ENCODE peak calls at places on chromosomes 11 and 22, in six cellular contexts. One of them, this sample, is unnamed.

GRCh38 chr11:2799881-2800654 is 85.5 kb downstream of the CDKN1C start:
- DNase-seq in pancreas: peak; percentile 7
- DNase-seq in kidney: peak; percentile 54
- DNase-seq in lower lobe of right lung: peak; percentile 36
- DNase-seq in heart right ventricle: peak; percentile 7
- DNase-seq in tibial artery: peak; percentile 60
- DNase-seq in this sample: no peak

GRCh38 chr22:40043086-40043485 is 48.3 kb downstream of the FAM83F start:
- DNase-seq in pancreas: peak; percentile 48
- DNase-seq in kidney: no peak
- DNase-seq in lower lobe of right lung: no peak
- DNase-seq in heart right ventricle: no peak
- DNase-seq in tibial artery: no peak
- DNase-seq in this sample: peak; percentile 66

GRCh38 chr11:18329196-18329870 is 7.0 kb downstream of the GTF2H1 start:
- DNase-seq in pancreas: no peak
- DNase-seq in kidney: no peak
- DNase-seq in lower lobe of right lung: no peak
- DNase-seq in heart right ventricle: no peak
- DNase-seq in tibial artery: no peak
- DNase-seq in this sample: no peak

GRCh38 chr22:30830907-30831306 is 136.2 kb downstream of the OSBP2 start:
- DNase-seq in pancreas: no peak
- DNase-seq in kidney: no peak
- DNase-seq in lower lobe of right lung: no peak
- DNase-seq in heart right ventricle: no peak
- DNase-seq in tibial artery: no peak
- DNase-seq in this sample: no peak

GRCh38 chr11:60280412-60280811 is at the start of gene MS4A4A:
- DNase-seq in pancreas: peak; percentile 25
- DNase-seq in kidney: no peak
- DNase-seq in lower lobe of right lung: peak; percentile 51
- DNase-seq in heart right ventricle: no peak
- DNase-seq in tibial artery: no peak
- DNase-seq in this sample: no peak

GRCh38 chr11:75815345-75815983 is 454 bp downstream of the UVRAG start:
- DNase-seq in pancreas: peak; percentile 48
- DNase-seq in kidney: peak; percentile 90
- DNase-seq in lower lobe of right lung: peak; percentile 76
- DNase-seq in heart right ventricle: peak; percentile 37
- DNase-seq in tibial artery: no peak
- DNase-seq in this sample: no peak

GRCh38 chr11:86180415-86180814 is 64.1 kb upstream of the EED start:
- DNase-seq in pancreas: no peak
- DNase-seq in kidney: no peak
- DNase-seq in lower lobe of right lung: no peak
- DNase-seq in heart right ventricle: no peak
- DNase-seq in tibial artery: no peak
- DNase-seq in this sample: no peak

GRCh38 chr11:112666253-112666652 is 295.0 kb upstream of the NCAM1 start:
- DNase-seq in pancreas: no peak
- DNase-seq in kidney: no peak
- DNase-seq in lower lobe of right lung: no peak
- DNase-seq in heart right ventricle: no peak
- DNase-seq in tibial artery: no peak
- DNase-seq in this sample: no peak

GRCh38 chr11:61333638-61334433 is 808 bp downstream of the TKFC start:
- DNase-seq in pancreas: no peak
- DNase-seq in kidney: no peak
- DNase-seq in lower lobe of right lung: no peak
- DNase-seq in heart right ventricle: no peak
- DNase-seq in tibial artery: no peak
- DNase-seq in this sample: no peak

GRCh38 chr11:103892603-103893002 is 143.8 kb upstream of the DDI1 start:
- DNase-seq in pancreas: no peak
- DNase-seq in kidney: no peak
- DNase-seq in lower lobe of right lung: no peak
- DNase-seq in heart right ventricle: no peak
- DNase-seq in tibial artery: no peak
- DNase-seq in this sample: no peak

GRCh38 chr11:134531331-134532135 is 119.5 kb upstream of the B3GAT1 start:
- DNase-seq in pancreas: no peak
- DNase-seq in kidney: peak; percentile 71
- DNase-seq in lower lobe of right lung: peak; percentile 44
- DNase-seq in heart right ventricle: peak; percentile 40
- DNase-seq in tibial artery: peak; percentile 47
- DNase-seq in this sample: peak; percentile 28

GRCh38 chr22:28855355-28856094 is 27.8 kb upstream of the ZNRF3 start:
- DNase-seq in pancreas: peak; percentile 21
- DNase-seq in kidney: no peak
- DNase-seq in lower lobe of right lung: no peak
- DNase-seq in heart right ventricle: no peak
- DNase-seq in tibial artery: no peak
- DNase-seq in this sample: peak; percentile 60

GRCh38 chr11:2668876-2669275 is 30.9 kb downstream of the KCNQ1OT1 start:
- DNase-seq in pancreas: peak; percentile 6
- DNase-seq in kidney: no peak
- DNase-seq in lower lobe of right lung: no peak
- DNase-seq in heart right ventricle: no peak
- DNase-seq in tibial artery: no peak
- DNase-seq in this sample: peak; percentile 28

GRCh38 chr22:26648761-26649363 is 8.5 kb upstream of the MIAT start:
- DNase-seq in pancreas: no peak
- DNase-seq in kidney: no peak
- DNase-seq in lower lobe of right lung: no peak
- DNase-seq in heart right ventricle: no peak
- DNase-seq in tibial artery: no peak
- DNase-seq in this sample: no peak

GRCh38 chr11:126345759-126346585 is 9.5 kb upstream of the ST3GAL4 start:
- DNase-seq in pancreas: peak; percentile 74
- DNase-seq in kidney: peak; percentile 61
- DNase-seq in lower lobe of right lung: no peak
- DNase-seq in heart right ventricle: peak; percentile 53
- DNase-seq in tibial artery: peak; percentile 77
- DNase-seq in this sample: peak; percentile 90

GRCh38 chr11:100682247-100682969 is 4.7 kb upstream of the ARHGAP42 start:
- DNase-seq in pancreas: no peak
- DNase-seq in kidney: no peak
- DNase-seq in lower lobe of right lung: no peak
- DNase-seq in heart right ventricle: no peak
- DNase-seq in tibial artery: no peak
- DNase-seq in this sample: no peak

GRCh38 chr11:75283391-75283931 is 42.9 kb downstream of the TPBGL start:
- DNase-seq in pancreas: no peak
- DNase-seq in kidney: peak; percentile 59
- DNase-seq in lower lobe of right lung: no peak
- DNase-seq in heart right ventricle: no peak
- DNase-seq in tibial artery: no peak
- DNase-seq in this sample: no peak

GRCh38 chr11:17102447-17102846 is 25.0 kb upstream of the RPS13 start:
- DNase-seq in pancreas: no peak
- DNase-seq in kidney: no peak
- DNase-seq in lower lobe of right lung: no peak
- DNase-seq in heart right ventricle: no peak
- DNase-seq in tibial artery: no peak
- DNase-seq in this sample: no peak

GRCh38 chr11:130737866-130738431 is 178.3 kb downstream of the SNX19 start:
- DNase-seq in pancreas: no peak
- DNase-seq in kidney: peak; percentile 92
- DNase-seq in lower lobe of right lung: no peak
- DNase-seq in heart right ventricle: peak; percentile 72
- DNase-seq in tibial artery: no peak
- DNase-seq in this sample: no peak

GRCh38 chr22:20218320-20218872 is 49.7 kb downstream of the RTN4R start:
- DNase-seq in pancreas: no peak
- DNase-seq in kidney: no peak
- DNase-seq in lower lobe of right lung: no peak
- DNase-seq in heart right ventricle: no peak
- DNase-seq in tibial artery: no peak
- DNase-seq in this sample: no peak

GRCh38 chr11:124167852-124168251 is 15.3 kb upstream of the OR10D3 start:
- DNase-seq in pancreas: no peak
- DNase-seq in kidney: no peak
- DNase-seq in lower lobe of right lung: no peak
- DNase-seq in heart right ventricle: no peak
- DNase-seq in tibial artery: no peak
- DNase-seq in this sample: no peak

GRCh38 chr11:2874963-2875362 is 10.6 kb downstream of the CDKN1C start:
- DNase-seq in pancreas: no peak
- DNase-seq in kidney: no peak
- DNase-seq in lower lobe of right lung: no peak
- DNase-seq in heart right ventricle: no peak
- DNase-seq in tibial artery: no peak
- DNase-seq in this sample: no peak

GRCh38 chr22:27719535-27720227 is 81.9 kb downstream of the MN1 start:
- DNase-seq in pancreas: no peak
- DNase-seq in kidney: no peak
- DNase-seq in lower lobe of right lung: no peak
- DNase-seq in heart right ventricle: no peak
- DNase-seq in tibial artery: no peak
- DNase-seq in this sample: peak; percentile 62

GRCh38 chr11:68406318-68407313 is 53.9 kb upstream of the PPP6R3 start:
- DNase-seq in pancreas: no peak
- DNase-seq in kidney: no peak
- DNase-seq in lower lobe of right lung: peak; percentile 67
- DNase-seq in heart right ventricle: no peak
- DNase-seq in tibial artery: no peak
- DNase-seq in this sample: no peak

GRCh38 chr11:3128356-3129180 is 36.5 kb downstream of the OSBPL5 start:
- DNase-seq in pancreas: no peak
- DNase-seq in kidney: peak; percentile 60
- DNase-seq in lower lobe of right lung: peak; percentile 38
- DNase-seq in heart right ventricle: peak; percentile 13
- DNase-seq in tibial artery: peak; percentile 64
- DNase-seq in this sample: no peak

GRCh38 chr11:59678118-59678812 is 9.4 kb upstream of the PATL1 start:
- DNase-seq in pancreas: no peak
- DNase-seq in kidney: no peak
- DNase-seq in lower lobe of right lung: no peak
- DNase-seq in heart right ventricle: no peak
- DNase-seq in tibial artery: no peak
- DNase-seq in this sample: no peak

GRCh38 chr11:43892851-43893250 is 12.2 kb downstream of the ALKBH3 start:
- DNase-seq in pancreas: no peak
- DNase-seq in kidney: no peak
- DNase-seq in lower lobe of right lung: no peak
- DNase-seq in heart right ventricle: no peak
- DNase-seq in tibial artery: no peak
- DNase-seq in this sample: no peak

GRCh38 chr11:102530558-102530957 is at the start of gene MMP7:
- DNase-seq in pancreas: peak; percentile 29
- DNase-seq in kidney: no peak
- DNase-seq in lower lobe of right lung: no peak
- DNase-seq in heart right ventricle: no peak
- DNase-seq in tibial artery: no peak
- DNase-seq in this sample: no peak

GRCh38 chr22:27124336-27125023 is 467.1 kb downstream of the MIAT start:
- DNase-seq in pancreas: no peak
- DNase-seq in kidney: no peak
- DNase-seq in lower lobe of right lung: no peak
- DNase-seq in heart right ventricle: peak; percentile 34
- DNase-seq in tibial artery: peak; percentile 81
- DNase-seq in this sample: no peak

DNA sequence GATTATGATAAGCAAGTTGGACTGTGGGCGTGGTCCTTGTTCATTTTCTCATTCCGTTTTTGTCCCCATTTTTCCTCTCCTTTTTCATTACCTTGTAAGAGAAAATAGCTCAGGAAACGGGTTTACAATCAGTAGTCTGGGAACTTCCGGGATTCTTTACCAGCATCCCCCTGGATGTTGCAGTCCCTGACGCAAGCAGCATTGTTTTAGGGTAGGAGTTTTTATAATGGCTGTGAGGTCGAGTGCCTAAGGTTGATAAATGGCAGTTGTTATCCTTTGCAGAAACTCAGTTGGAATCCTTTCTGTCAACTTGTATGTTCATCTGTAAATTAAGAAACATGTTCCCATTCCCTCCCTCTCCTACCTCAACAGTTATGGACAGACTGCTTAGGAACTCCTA is 68.3 kb downstream of the ARHGEF12 start:
- DNase-seq in pancreas: no peak
- DNase-seq in kidney: no peak
- DNase-seq in lower lobe of right lung: no peak
- DNase-seq in heart right ventricle: no peak
- DNase-seq in tibial artery: no peak
- DNase-seq in this sample: no peak
- H3K27ac ChIP-seq in pancreas: no peak overlapping the region
- H3K27ac ChIP-seq in kidney: no peak overlapping the region
- H3K27ac ChIP-seq in lower lobe of right lung: no peak overlapping the region
- H3K27ac ChIP-seq in heart right ventricle: peak overlapping the region; percentile 44
- H3K27ac ChIP-seq in tibial artery: no peak overlapping the region
- H3K27ac ChIP-seq in this sample: no peak overlapping the region

GRCh38 chr11:5931061-5931460 is 11.0 kb upstream of the OR56A3 start:
- DNase-seq in pancreas: no peak
- DNase-seq in kidney: no peak
- DNase-seq in lower lobe of right lung: no peak
- DNase-seq in heart right ventricle: no peak
- DNase-seq in tibial artery: no peak
- DNase-seq in this sample: no peak
- H3K4me1 ChIP-seq in pancreas: no peaks in the 10 kb centered on the region
- H3K4me1 ChIP-seq in kidney: no peaks in the 10 kb centered on the region
- H3K4me1 ChIP-seq in lower lobe of right lung: no peaks in the 10 kb centered on the region
- H3K4me1 ChIP-seq in heart right ventricle: no peaks in the 10 kb centered on the region
- H3K4me1 ChIP-seq in tibial artery: no peaks in the 10 kb centered on the region
- H3K4me1 ChIP-seq in this sample: no peaks in the 10 kb centered on the region

GRCh38 chr11:119727523-119728081 is 1.4 kb downstream of the NECTIN1 start:
- DNase-seq in pancreas: peak; percentile 56
- DNase-seq in kidney: no peak
- DNase-seq in lower lobe of right lung: peak; percentile 61
- DNase-seq in heart right ventricle: peak; percentile 44
- DNase-seq in tibial artery: no peak
- DNase-seq in this sample: no peak
- TF ChIP-seq CTCF in pancreas: peak; percentile 13
- TF ChIP-seq CTCF in kidney: peak; percentile 21
- TF ChIP-seq CTCF in lower lobe of right lung: peak; percentile 26
- TF ChIP-seq CTCF in heart right ventricle: peak; percentile 58
- TF ChIP-seq CTCF in tibial artery: no peak
- TF ChIP-seq CTCF in this sample: no peak

GRCh38 chr11:95913830-95914229 is 10.1 kb downstream of the MTMR2 start:
- DNase-seq in pancreas: no peak
- DNase-seq in kidney: no peak
- DNase-seq in lower lobe of right lung: no peak
- DNase-seq in heart right ventricle: no peak
- DNase-seq in tibial artery: no peak
- DNase-seq in this sample: no peak
- H3K27ac ChIP-seq in pancreas: no peak overlapping the region
- H3K27ac ChIP-seq in kidney: no peak overlapping the region
- H3K27ac ChIP-seq in lower lobe of right lung: no peak overlapping the region
- H3K27ac ChIP-seq in heart right ventricle: peak overlapping the region; percentile 16
- H3K27ac ChIP-seq in tibial artery: peak overlapping the region; percentile 17
- H3K27ac ChIP-seq in this sample: peak overlapping the region; percentile 68

This sample was measured in right atrium auricular region.